ENCODE peak calls at places on chromosomes 3 and 15, in eight cellular contexts. I is glutamatergic neuron, E is neural crest cell, G is vagina, W is fibroblast of lung, C is T-helper 17 cell, L is memory B cell, F is frontal cortex. P is an unnamed sample.
A peak's percentile ranks its signal among the peaks of the same experiment; 100 is the strongest.

GRCh38 chr15:89765694-89766093 is 10.4 kb upstream of the MESP2 start:
- DNase-seq in I (no peak), E (no peak), G (peak; percentile 74), W (no peak), C (no peak), L (no peak), F (no peak), P (no peak)

GRCh38 chr15:98799461-98799971 is 151.2 kb downstream of the IGF1R start:
- DNase-seq in I (peak; percentile 58), E (no peak), G (peak; percentile 81), W (no peak), C (no peak), L (no peak), F (no peak), P (no peak)

GRCh38 chr15:81327526-81327925 is 3.6 kb upstream of the STARD5 start:
- DNase-seq in I (no peak), E (no peak), G (no peak), W (peak; percentile 95), C (no peak), L (no peak), F (no peak), P (no peak)

GRCh38 chr3:159989973-159990846 is 1.6 kb downstream of the IL12A start:
- DNase-seq in I (no peak), E (no peak), G (no peak), W (no peak), C (no peak), L (no peak), F (no peak), P (no peak)

GRCh38 chr3:12288466-12289129 is at the start of gene PPARG:
- DNase-seq in I (peak; percentile 37), E (peak; percentile 10), G (no peak), W (peak; percentile 24), C (no peak), L (no peak), F (no peak), P (no peak)

GRCh38 chr15:63079938-63080626 is 37.5 kb downstream of the TPM1 start:
- DNase-seq in I (no peak), E (no peak), G (no peak), W (peak; percentile 76), C (no peak), L (no peak), F (no peak), P (no peak)

GRCh38 chr3:177337548-177338331 is 140.5 kb upstream of the TBL1XR1 start:
- DNase-seq in I (no peak), E (no peak), G (no peak), W (peak; percentile 88), C (no peak), L (no peak), F (no peak), P (no peak)

GRCh38 chr15:42911058-42911592 is 9.5 kb downstream of the TTBK2 start:
- DNase-seq in I (no peak), E (no peak), G (no peak), W (peak; percentile 44), C (no peak), L (no peak), F (no peak), P (no peak)

GRCh38 chr3:61771976-61772375 is 210.6 kb downstream of the PTPRG start:
- DNase-seq in I (no peak), E (no peak), G (no peak), W (peak; percentile 2), C (no peak), L (no peak), F (no peak), P (no peak)

GRCh38 chr3:95810468-95810867 is 1003.9 kb upstream of the EPHA6 start:
- DNase-seq in I (no peak), E (no peak), G (no peak), W (no peak), C (no peak), L (no peak), F (no peak), P (no peak)

GRCh38 chr3:150222646-150223045 is 185.5 kb upstream of the TSC22D2 start:
- DNase-seq in I (no peak), E (no peak), G (peak; percentile 52), W (no peak), C (no peak), L (no peak), F (no peak), P (no peak)

GRCh38 chr15:41323611-41324010 is 8.8 kb downstream of the OIP5 start:
- DNase-seq in I (no peak), E (no peak), G (no peak), W (no peak), C (no peak), L (no peak), F (no peak), P (no peak)

GRCh38 chr15:99503411-99503810 is 62.4 kb upstream of the MEF2A start:
- DNase-seq in I (no peak), E (no peak), G (no peak), W (no peak), C (no peak), L (no peak), F (no peak), P (no peak)

GRCh38 chr15:75809986-75810750 is 33.1 kb upstream of the UBE2Q2 start:
- DNase-seq in I (no peak), E (no peak), G (peak; percentile 72), W (peak; percentile 7), C (no peak), L (peak; percentile 9), F (no peak), P (no peak)

GRCh38 chr3:154431043-154431442 is 1.1 kb upstream of the GPR149 start:
- DNase-seq in I (no peak), E (no peak), G (no peak), W (no peak), C (no peak), L (no peak), F (no peak), P (no peak)

GRCh38 chr3:20837676-20838302 is 651.8 kb upstream of the SGO1 start:
- DNase-seq in I (no peak), E (no peak), G (no peak), W (no peak), C (no peak), L (no peak), F (no peak), P (no peak)

GRCh38 chr3:162764672-162765071 is 1268.1 kb downstream of the OTOL1 start:
- DNase-seq in I (no peak), E (no peak), G (no peak), W (no peak), C (no peak), L (no peak), F (no peak), P (no peak)

GRCh38 chr3:25663324-25664065 is 1.2 kb downstream of the TOP2B start:
- DNase-seq in I (peak; percentile 50), E (no peak), G (no peak), W (peak; percentile 32), C (no peak), L (peak; percentile 22), F (no peak), P (no peak)

GRCh38 chr3:13296662-13297061 is 123.5 kb downstream of the NUP210 start:
- DNase-seq in I (no peak), E (no peak), G (no peak), W (no peak), C (no peak), L (no peak), F (no peak), P (no peak)

GRCh38 chr3:172530566-172530965 is 7.3 kb upstream of the TNFSF10 start:
- DNase-seq in I (no peak), E (no peak), G (no peak), W (peak; percentile 82), C (no peak), L (no peak), F (no peak), P (no peak)

GRCh38 chr3:57852896-57853295 is 96.8 kb downstream of the SLMAP start:
- DNase-seq in I (no peak), E (no peak), G (no peak), W (peak; percentile 33), C (no peak), L (no peak), F (no peak), P (no peak)

GRCh38 chr15:52488830-52489229 is 39.9 kb downstream of the MYO5A start:
- DNase-seq in I (no peak), E (no peak), G (no peak), W (no peak), C (no peak), L (no peak), F (no peak), P (no peak)

GRCh38 chr3:157633241-157633640 is 130.0 kb upstream of the VEPH1 start:
- DNase-seq in I (no peak), E (no peak), G (no peak), W (no peak), C (no peak), L (no peak), F (no peak), P (no peak)

GRCh38 chr3:73623996-73624362 is 762 bp downstream of the PDZRN3 start:
- DNase-seq in I (peak; percentile 82), E (peak; percentile 41), G (no peak), W (peak; percentile 78), C (no peak), L (no peak), F (peak; percentile 54), P (no peak)

GRCh38 chr3:128987701-128988100 is 6.2 kb downstream of the CFAP92 start:
- DNase-seq in I (no peak), E (no peak), G (no peak), W (no peak), C (no peak), L (no peak), F (no peak), P (no peak)

GRCh38 chr3:177371903-177372302 is 174.6 kb upstream of the TBL1XR1 start:
- DNase-seq in I (no peak), E (no peak), G (no peak), W (no peak), C (no peak), L (no peak), F (no peak), P (no peak)